ENCODE peak calls at places on chromosomes 13 and 19, in five cellular contexts. U is hepatocyte, O is GM23338, I is PC-3, A is GM23248. M is an unnamed sample.

GRCh38 chr19:28242317-28242927 is 970.5 kb downstream of the UQCRFS1 start:
- DNase-seq in U (peak; percentile 30), O (peak; percentile 83), I (no peak), A (peak; percentile 58), M (peak; percentile 67)

GRCh38 chr13:73411067-73411809 is 352.4 kb downstream of the KLF5 start:
- DNase-seq in U (no peak), O (no peak), I (peak; percentile 42), A (no peak), M (no peak)

GRCh38 chr13:50129923-50130685 is 114.9 kb downstream of the KCNRG start:
- DNase-seq in U (peak; percentile 42), O (peak; percentile 73), I (peak; percentile 13), A (peak; percentile 78), M (peak; percentile 76)

GRCh38 chr13:20843177-20843576 is 59.4 kb downstream of the XPO4 start:
- DNase-seq in U (peak; percentile 11), O (no peak), I (no peak), A (no peak), M (no peak)

GRCh38 chr13:34816543-34816942 is 125.5 kb upstream of the NBEA start:
- DNase-seq in U (peak; percentile 36), O (no peak), I (no peak), A (peak; percentile 21), M (no peak)

GRCh38 chr19:41563847-41564514 is 12.0 kb upstream of the CEACAM21 start:
- DNase-seq in U (no peak), O (peak; percentile 51), I (peak; percentile 22), A (no peak), M (peak; percentile 9)

GRCh38 chr13:50527612-50528509 is 315.6 kb downstream of the DLEU7 start:
- DNase-seq in U (no peak), O (no peak), I (no peak), A (peak; percentile 25), M (no peak)

GRCh38 chr13:108786578-108787100 is 157.2 kb downstream of the MYO16 start:
- DNase-seq in U (no peak), O (peak; percentile 11), I (no peak), A (no peak), M (peak; percentile 20)

GRCh38 chr13:26442541-26442940 is 114.9 kb upstream of the WASF3 start:
- DNase-seq in U (peak; percentile 30), O (no peak), I (no peak), A (peak; percentile 90), M (no peak)

GRCh38 chr19:58054792-58055482 is 4.1 kb upstream of the ZNF135 start:
- DNase-seq in U (no peak), O (peak; percentile 92), I (no peak), A (peak; percentile 47), M (peak; percentile 29)

GRCh38 chr19:54431255-54431838 is 16.1 kb downstream of the TTYH1 start:
- DNase-seq in U (no peak), O (no peak), I (peak; percentile 96), A (no peak), M (no peak)

GRCh38 chr19:33610588-33610987 is 11.2 kb upstream of the CHST8 start:
- DNase-seq in U (no peak), O (no peak), I (no peak), A (no peak), M (no peak)

GRCh38 chr19:18437481-18438330 is at the start of gene ISYNA1:
- DNase-seq in U (peak; percentile 76), O (peak; percentile 79), I (peak; percentile 28), A (peak; percentile 69), M (peak; percentile 85)

GRCh38 chr13:73288596-73288995 is 229.8 kb downstream of the KLF5 start:
- DNase-seq in U (no peak), O (no peak), I (no peak), A (no peak), M (no peak)

GRCh38 chr13:42894765-42895181 is 97.3 kb downstream of the EPSTI1 start:
- DNase-seq in U (peak; percentile 13), O (no peak), I (peak; percentile 51), A (peak; percentile 49), M (no peak)

GRCh38 chr19:42473686-42474085 is 30.9 kb upstream of the CXCL17 start:
- DNase-seq in U (no peak), O (peak; percentile 90), I (no peak), A (no peak), M (peak; percentile 65)

GRCh38 chr19:5943623-5944022 is 29.6 kb downstream of the CAPS start:
- DNase-seq in U (peak; percentile 32), O (no peak), I (no peak), A (peak; percentile 54), M (no peak)

GRCh38 chr19:29311391-29311790 is 98.4 kb upstream of the UQCRFS1 start:
- DNase-seq in U (no peak), O (peak; percentile 39), I (no peak), A (no peak), M (peak; percentile 78)

GRCh38 chr19:33098023-33098652 is 17.2 kb downstream of the GPATCH1 start:
- DNase-seq in U (peak; percentile 52), O (no peak), I (peak; percentile 65), A (no peak), M (no peak)

GRCh38 chr13:98350746-98351330 is 173.8 kb upstream of the RNF113B start:
- DNase-seq in U (no peak), O (no peak), I (peak; percentile 3), A (no peak), M (no peak)

GRCh38 chr13:98352226-98352625 is 175.2 kb upstream of the RNF113B start:
- DNase-seq in U (no peak), O (no peak), I (no peak), A (no peak), M (no peak)

GRCh38 chr13:98351636-98352035 is 174.6 kb upstream of the RNF113B start:
- DNase-seq in U (no peak), O (no peak), I (no peak), A (no peak), M (no peak)

GRCh38 chr13:98349731-98350305 is 172.7 kb upstream of the RNF113B start:
- DNase-seq in U (peak; percentile 34), O (peak; percentile 71), I (no peak), A (no peak), M (peak; percentile 74)

GRCh38 chr13:98353750-98354149 is 176.7 kb upstream of the RNF113B start:
- DNase-seq in U (no peak), O (no peak), I (no peak), A (no peak), M (no peak)
- TF ChIP-seq EZH2phosphoT487 in U (no peak), O (no peak), I (no peak), A (no peak), M (no peak)

GRCh38 chr19:51377422-51377821 is 5.0 kb upstream of the NKG7 start:
- DNase-seq in U (no peak), O (no peak), I (no peak), A (no peak), M (no peak)
- H3K4me1 ChIP-seq in U (no peaks in the 10 kb centered on the region), O (no peaks in the 10 kb centered on the region), I (peaks cover 3% of the 10 kb centered on the region), A (no peaks in the 10 kb centered on the region), M (no peaks in the 10 kb centered on the region)

DNA sequence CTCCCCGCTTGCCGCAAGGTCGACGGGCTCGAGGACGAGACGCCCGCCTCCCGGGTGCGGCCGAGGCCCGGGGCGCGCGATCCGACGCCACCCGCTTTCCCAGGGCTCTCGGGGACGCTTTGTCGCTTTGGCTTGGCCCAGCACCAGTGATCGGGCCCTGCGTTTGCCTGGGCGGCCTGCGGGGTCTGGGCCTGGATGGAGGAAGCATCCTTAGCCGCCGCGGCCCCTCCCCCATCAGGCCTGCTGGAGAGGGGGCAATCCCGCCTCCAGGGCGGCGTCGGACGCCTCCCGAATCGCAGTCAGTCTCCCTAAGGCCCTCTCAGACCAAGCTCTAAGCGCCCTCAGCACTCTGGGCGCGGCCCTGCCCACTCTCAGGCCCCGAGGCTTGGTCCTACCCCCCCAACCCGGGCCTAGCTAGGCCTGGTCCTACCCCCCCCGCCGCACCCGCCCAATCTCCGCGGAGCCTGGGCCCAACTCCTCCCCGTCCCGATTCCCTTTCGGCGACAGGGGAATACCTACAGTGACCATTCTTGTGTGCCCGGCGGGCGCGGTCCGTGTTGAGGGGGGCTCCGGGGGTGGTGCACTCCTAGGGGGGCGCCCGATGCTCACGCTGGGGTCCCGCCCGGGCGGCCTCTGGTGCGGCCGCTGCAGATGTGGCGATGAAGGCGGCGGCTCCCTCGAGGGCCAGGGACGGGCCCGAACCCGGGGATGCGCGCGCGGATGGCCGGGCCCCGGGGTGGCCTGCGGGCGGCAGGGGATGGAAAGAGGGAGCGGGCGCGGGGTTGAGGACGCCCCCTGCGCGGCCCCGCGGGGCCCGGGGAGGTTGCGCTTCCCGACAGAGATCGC is 542 bp downstream of the ELAVL3 start:
- DNase-seq in U (no peak), O (peak; percentile 46), I (no peak), A (no peak), M (no peak)
- TF ChIP-seq EZH2 in U (peak; percentile 82), O (no peak), I (no peak), A (no peak), M (peak; percentile 58)

GRCh38 chr19:49431330-49431749 is 6.2 kb downstream of the GFY start:
- DNase-seq in U (no peak), O (no peak), I (no peak), A (no peak), M (no peak)
- TF ChIP-seq EZH2phosphoT487 in U (no peak), O (no peak), I (no peak), A (no peak), M (no peak)

DNA sequence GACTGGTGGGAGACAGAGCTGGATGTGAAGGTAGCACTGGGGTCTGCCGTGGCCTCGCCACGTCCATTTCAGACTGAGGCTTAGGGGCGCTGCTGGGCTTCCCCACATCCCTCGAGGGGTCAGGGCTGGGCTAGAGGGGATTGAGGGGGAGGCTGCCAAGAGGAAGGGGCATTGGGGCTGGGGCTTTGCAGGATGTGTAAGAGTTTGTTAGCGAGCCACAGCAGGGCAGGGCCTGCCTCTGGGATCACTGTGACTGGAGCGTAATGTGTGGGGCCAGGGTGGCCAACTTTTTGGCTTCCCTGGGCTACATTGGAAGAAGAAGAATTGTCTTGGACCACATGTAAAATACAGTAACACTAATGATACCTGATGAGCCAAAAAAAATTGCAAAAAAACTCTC is 14.1 kb downstream of the ARID3A start:
- DNase-seq in U (no peak), O (no peak), I (no peak), A (no peak), M (no peak)
- H3K4me1 ChIP-seq in U (peaks cover 39% of the 10 kb centered on the region), O (no peaks in the 10 kb centered on the region), I (peaks cover 20% of the 10 kb centered on the region), A (peaks cover 5% of the 10 kb centered on the region), M (no peaks in the 10 kb centered on the region)

GRCh38 chr13:98752942-98753290 is 444 bp upstream of the SLC15A1 start:
- DNase-seq in U (no peak), O (no peak), I (no peak), A (no peak), M (no peak)
- TF ChIP-seq EZH2 in U (no peak), O (no peak), I (no peak), A (no peak), M (peak; percentile 3)

GRCh38 chr13:76516013-76516412 is 370.2 kb downstream of the KCTD12 start:
- DNase-seq in U (no peak), O (no peak), I (peak; percentile 61), A (peak; percentile 70), M (no peak)

DNA sequence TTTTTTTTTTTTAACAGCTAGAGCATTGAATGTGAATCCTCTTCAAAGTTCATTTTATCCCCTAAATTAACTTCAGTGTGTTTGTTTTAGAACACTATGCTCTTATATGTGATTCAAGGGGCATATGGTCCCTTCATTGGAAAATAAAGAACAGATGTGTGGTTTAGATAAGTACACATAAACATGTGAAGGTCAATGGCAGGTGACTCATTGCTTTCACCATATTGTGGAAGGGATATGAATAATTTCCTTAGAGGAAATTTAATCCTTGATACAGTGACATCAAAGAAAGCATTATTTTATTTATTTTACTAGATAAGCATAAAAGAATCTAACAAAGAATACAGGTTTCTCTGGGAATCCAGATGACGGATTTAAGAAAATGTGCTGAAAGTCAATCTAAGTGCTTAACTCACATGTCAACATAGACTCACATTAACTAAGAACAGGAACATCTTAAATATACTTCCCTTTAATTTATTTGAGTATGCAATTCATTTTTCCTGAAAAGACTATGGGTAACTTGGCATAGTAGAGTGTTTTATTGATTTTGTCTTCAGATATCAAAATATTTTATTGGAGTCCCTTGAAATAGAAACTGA is 373.4 kb downstream of the KCTD12 start:
- DNase-seq in U (no peak), O (no peak), I (peak; percentile 87), A (peak; percentile 68), M (no peak)
- TF ChIP-seq EZH2phosphoT487 in U (no peak), O (no peak), I (no peak), A (peak; percentile 76), M (no peak)